ENCODE peak calls at places on chromosomes 2 and 18, in four cellular contexts. One of them, this sample, is unnamed.

GRCh38 chr2:38465789-38466127 is 88.7 kb upstream of the ATL2 start:
- DNase-seq in progenitor cell of endocrine pancreas: no peak
- DNase-seq in HFFc6: peak
- DNase-seq in cardiac fibroblast: peak
- DNase-seq in this sample: peak

GRCh38 chr2:109353806-109354745 is 225.1 kb downstream of the SH3RF3 start:
- DNase-seq in progenitor cell of endocrine pancreas: no peak
- DNase-seq in cardiac fibroblast: no peak
- DNase-seq in HFFc6: no peak
- DNase-seq in this sample: no peak

GRCh38 chr18:36610716-36611115 is 218.1 kb downstream of the TPGS2 start:
- DNase-seq in progenitor cell of endocrine pancreas: no peak
- DNase-seq in HFFc6: no peak
- DNase-seq in cardiac fibroblast: no peak
- DNase-seq in this sample: no peak

GRCh38 chr2:20106746-20107145 is 55.3 kb upstream of the LAPTM4A start:
- DNase-seq in progenitor cell of endocrine pancreas: peak
- DNase-seq in HFFc6: no peak
- DNase-seq in cardiac fibroblast: peak
- DNase-seq in this sample: peak

GRCh38 chr2:8636691-8637636 is 44.9 kb upstream of the ID2 start:
- DNase-seq in cardiac fibroblast: peak
- DNase-seq in HFFc6: peak
- DNase-seq in progenitor cell of endocrine pancreas: no peak
- DNase-seq in this sample: no peak

GRCh38 chr2:124267821-124268220 is 242.7 kb downstream of the CNTNAP5 start:
- DNase-seq in cardiac fibroblast: peak
- DNase-seq in progenitor cell of endocrine pancreas: no peak
- DNase-seq in HFFc6: no peak
- DNase-seq in this sample: no peak

GRCh38 chr2:53253244-53253643 is 514.4 kb upstream of the CHAC2 start:
- DNase-seq in cardiac fibroblast: no peak
- DNase-seq in HFFc6: no peak
- DNase-seq in progenitor cell of endocrine pancreas: no peak
- DNase-seq in this sample: no peak

GRCh38 chr2:216666461-216667233 is 28.7 kb downstream of the IGFBP5 start:
- DNase-seq in HFFc6: peak
- DNase-seq in progenitor cell of endocrine pancreas: peak
- DNase-seq in cardiac fibroblast: peak
- DNase-seq in this sample: peak

GRCh38 chr2:208142925-208143799 is 2.8 kb downstream of the CRYGB start:
- DNase-seq in progenitor cell of endocrine pancreas: no peak
- DNase-seq in HFFc6: no peak
- DNase-seq in cardiac fibroblast: no peak
- DNase-seq in this sample: no peak

GRCh38 chr2:79723830-79724229 is 211.0 kb downstream of the CTNNA2 start:
- DNase-seq in progenitor cell of endocrine pancreas: no peak
- DNase-seq in HFFc6: peak
- DNase-seq in cardiac fibroblast: peak
- DNase-seq in this sample: peak

GRCh38 chr18:33901894-33902512 is 322.7 kb downstream of the NOL4 start:
- DNase-seq in progenitor cell of endocrine pancreas: no peak
- DNase-seq in cardiac fibroblast: no peak
- DNase-seq in HFFc6: no peak
- DNase-seq in this sample: no peak

GRCh38 chr2:88179228-88179679 is 9.1 kb downstream of the THNSL2 start:
- DNase-seq in cardiac fibroblast: no peak
- DNase-seq in progenitor cell of endocrine pancreas: no peak
- DNase-seq in HFFc6: no peak
- DNase-seq in this sample: no peak

GRCh38 chr2:230879891-230880290 is 15.1 kb downstream of the ITM2C start:
- DNase-seq in cardiac fibroblast: no peak
- DNase-seq in HFFc6: no peak
- DNase-seq in progenitor cell of endocrine pancreas: no peak
- DNase-seq in this sample: no peak

GRCh38 chr2:96541326-96541725 is 4.8 kb downstream of the ARID5A start:
- DNase-seq in cardiac fibroblast: no peak
- DNase-seq in progenitor cell of endocrine pancreas: no peak
- DNase-seq in HFFc6: peak
- DNase-seq in this sample: no peak

GRCh38 chr2:85933753-85934594 is 45.2 kb upstream of the ST3GAL5 start:
- DNase-seq in progenitor cell of endocrine pancreas: no peak
- DNase-seq in cardiac fibroblast: peak
- DNase-seq in HFFc6: peak
- DNase-seq in this sample: no peak

GRCh38 chr18:21361297-21361880 is 119.4 kb downstream of the GREB1L start:
- DNase-seq in progenitor cell of endocrine pancreas: no peak
- DNase-seq in cardiac fibroblast: peak
- DNase-seq in HFFc6: no peak
- DNase-seq in this sample: peak

GRCh38 chr2:28662044-28662443 is 89.6 kb upstream of the PPP1CB start:
- DNase-seq in progenitor cell of endocrine pancreas: no peak
- DNase-seq in cardiac fibroblast: peak
- DNase-seq in HFFc6: no peak
- DNase-seq in this sample: peak

GRCh38 chr2:227780981-227781630 is 32.5 kb upstream of the CCL20 start:
- DNase-seq in HFFc6: no peak
- DNase-seq in cardiac fibroblast: no peak
- DNase-seq in progenitor cell of endocrine pancreas: no peak
- DNase-seq in this sample: no peak

GRCh38 chr2:179898873-179899272 is 37.5 kb upstream of the ZNF385B start:
- DNase-seq in HFFc6: peak
- DNase-seq in cardiac fibroblast: peak
- DNase-seq in progenitor cell of endocrine pancreas: no peak
- DNase-seq in this sample: no peak
- TF ChIP-seq CTCF in HFFc6: peak
- TF ChIP-seq CTCF in cardiac fibroblast: peak
- TF ChIP-seq CTCF in progenitor cell of endocrine pancreas: peak
- TF ChIP-seq CTCF in this sample: peak

GRCh38 chr2:180847073-180847472 is 133.3 kb upstream of the UBE2E3 start:
- DNase-seq in HFFc6: no peak
- DNase-seq in cardiac fibroblast: no peak
- DNase-seq in progenitor cell of endocrine pancreas: no peak
- DNase-seq in this sample: no peak
- TF ChIP-seq CTCF in HFFc6: peak
- TF ChIP-seq CTCF in cardiac fibroblast: peak
- TF ChIP-seq CTCF in progenitor cell of endocrine pancreas: peak
- TF ChIP-seq CTCF in this sample: no peak

DNA sequence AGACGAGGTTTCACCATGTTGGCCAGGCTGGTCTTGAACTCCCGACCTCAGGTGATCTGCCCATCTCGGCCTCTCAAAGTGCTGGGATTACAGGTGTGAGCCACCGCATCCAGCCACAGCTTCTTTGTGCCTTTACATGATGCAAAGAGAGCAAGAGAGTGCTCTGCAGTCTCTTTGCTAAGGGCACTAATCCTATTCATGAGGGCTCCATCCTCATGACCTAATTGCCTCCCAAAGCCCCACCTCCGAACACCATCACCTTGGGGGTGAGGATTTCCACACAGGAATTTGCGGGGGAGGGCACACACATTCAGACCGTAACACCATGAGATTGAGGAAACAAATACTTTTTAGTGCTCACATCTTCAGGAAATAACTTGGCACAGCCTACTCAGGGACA is 91.8 kb downstream of the PDCL3 start:
- DNase-seq in progenitor cell of endocrine pancreas: no peak
- DNase-seq in HFFc6: no peak
- DNase-seq in cardiac fibroblast: no peak
- DNase-seq in this sample: no peak
- TF ChIP-seq CTCF in progenitor cell of endocrine pancreas: no peak
- TF ChIP-seq CTCF in HFFc6: no peak
- TF ChIP-seq CTCF in cardiac fibroblast: no peak
- TF ChIP-seq CTCF in this sample: no peak

GRCh38 chr18:41938445-41938844 is 16.6 kb upstream of the PIK3C3 start:
- DNase-seq in HFFc6: peak
- DNase-seq in cardiac fibroblast: peak
- DNase-seq in progenitor cell of endocrine pancreas: no peak
- DNase-seq in this sample: no peak
- TF ChIP-seq CTCF in HFFc6: peak
- TF ChIP-seq CTCF in cardiac fibroblast: peak
- TF ChIP-seq CTCF in progenitor cell of endocrine pancreas: no peak
- TF ChIP-seq CTCF in this sample: no peak

GRCh38 chr18:35383136-35383535 is 6.0 kb upstream of the ZNF396 start:
- DNase-seq in HFFc6: no peak
- DNase-seq in progenitor cell of endocrine pancreas: no peak
- DNase-seq in cardiac fibroblast: no peak
- DNase-seq in this sample: no peak

GRCh38 chr18:35376742-35377695 is at the start of gene ZNF396:
- DNase-seq in progenitor cell of endocrine pancreas: peak
- DNase-seq in cardiac fibroblast: peak
- DNase-seq in HFFc6: no peak
- DNase-seq in this sample: peak

GRCh38 chr18:35376393-35376741 is 770 bp downstream of the ZNF396 start:
- DNase-seq in HFFc6: no peak
- DNase-seq in progenitor cell of endocrine pancreas: peak
- DNase-seq in cardiac fibroblast: no peak
- DNase-seq in this sample: no peak

GRCh38 chr18:35379421-35379820 is 2.3 kb upstream of the ZNF396 start:
- DNase-seq in cardiac fibroblast: no peak
- DNase-seq in HFFc6: no peak
- DNase-seq in progenitor cell of endocrine pancreas: no peak
- DNase-seq in this sample: no peak

GRCh38 chr18:35378206-35378795 is 1.2 kb upstream of the ZNF396 start:
- DNase-seq in progenitor cell of endocrine pancreas: no peak
- DNase-seq in cardiac fibroblast: peak
- DNase-seq in HFFc6: peak
- DNase-seq in this sample: no peak
- TF ChIP-seq CTCF in progenitor cell of endocrine pancreas: no peak
- TF ChIP-seq CTCF in cardiac fibroblast: no peak
- TF ChIP-seq CTCF in HFFc6: peak
- TF ChIP-seq CTCF in this sample: no peak

This sample was measured in RWPE1.